ENCODE peak calls at places on chromosomes 6 and 20, in five cellular contexts. X is epithelial cell of proximal tubule, R is Calu3, C is GM12865, H is HFF-Myc. J is an unnamed sample.

GRCh38 chr6:129686941-129687627 is 22.9 kb downstream of the ARHGAP18 start:
- DNase-seq in X (no peak), R (no peak), H (no peak), C (peak), J (no peak)

GRCh38 chr6:53910834-53911233 is 116.0 kb downstream of the LRRC1 start:
- DNase-seq in C (no peak), X (no peak), H (no peak), R (no peak), J (no peak)

GRCh38 chr6:147201885-147202515 is 2.2 kb upstream of the STXBP5 start:
- DNase-seq in X (no peak), H (no peak), C (peak), R (peak), J (no peak)

GRCh38 chr6:21595951-21596378 is 2.4 kb downstream of the SOX4 start:
- DNase-seq in X (no peak), R (peak), H (no peak), C (no peak), J (no peak)

GRCh38 chr20:10771435-10772140 is 97.8 kb upstream of the JAG1 start:
- DNase-seq in H (no peak), R (no peak), X (no peak), C (no peak), J (no peak)

GRCh38 chr20:48649868-48650267 is 177.9 kb downstream of the PREX1 start:
- DNase-seq in H (no peak), R (no peak), C (no peak), X (no peak), J (no peak)

GRCh38 chr6:165746331-165746730 is 83.3 kb upstream of the PDE10A start:
- DNase-seq in R (peak), C (no peak), X (no peak), H (no peak), J (no peak)

GRCh38 chr6:41901882-41902519 is 6.8 kb upstream of the USP49 start:
- DNase-seq in H (no peak), X (no peak), C (peak), R (peak), J (no peak)

GRCh38 chr6:119110601-119111548 is 32.4 kb upstream of the FAM184A start:
- DNase-seq in X (peak), R (peak), H (no peak), C (peak), J (no peak)

GRCh38 chr6:88238901-88239300 is 72.8 kb upstream of the CNR1 start:
- DNase-seq in H (no peak), X (no peak), C (no peak), R (no peak), J (no peak)

GRCh38 chr6:21327326-21328140 is 266.0 kb upstream of the SOX4 start:
- DNase-seq in R (no peak), C (no peak), X (no peak), H (no peak), J (no peak)

GRCh38 chr6:163391983-163392382 is 22.5 kb upstream of the QKI start:
- DNase-seq in R (peak), C (no peak), H (no peak), X (no peak), J (no peak)

GRCh38 chr20:38326309-38326708 is 20.0 kb upstream of the LBP start:
- DNase-seq in X (no peak), R (no peak), C (no peak), H (no peak), J (no peak)

GRCh38 chr6:131293472-131293911 is 158.2 kb downstream of the AKAP7 start:
- DNase-seq in H (no peak), C (no peak), R (no peak), X (no peak), J (no peak)

GRCh38 chr20:3754258-3754595 is 13.3 kb downstream of the ADISSP start:
- DNase-seq in R (no peak), X (no peak), H (no peak), C (no peak), J (no peak)

GRCh38 chr20:6560978-6561377 is 206.5 kb upstream of the BMP2 start:
- DNase-seq in C (no peak), R (no peak), X (no peak), H (no peak), J (no peak)

GRCh38 chr6:41392249-41392648 is 56.8 kb downstream of the NCR2 start:
- DNase-seq in X (no peak), R (no peak), H (no peak), C (no peak), J (no peak)

GRCh38 chr20:61640171-61640570 is 388.1 kb downstream of the CDH4 start:
- DNase-seq in H (peak), C (no peak), R (no peak), X (no peak), J (no peak)

GRCh38 chr20:50278684-50279531 is 88.3 kb downstream of the CEBPB start:
- DNase-seq in C (no peak), X (no peak), H (no peak), R (peak), J (no peak)

GRCh38 chr20:41078329-41078728 is 49.7 kb downstream of the TOP1 start:
- DNase-seq in X (peak), C (peak), H (no peak), R (peak), J (peak)

GRCh38 chr6:52306972-52307849 is 22.7 kb upstream of the MCM3 start:
- DNase-seq in C (no peak), H (no peak), R (no peak), X (no peak), J (no peak)

GRCh38 chr20:33871362-33871761 is 60.2 kb downstream of the CHMP4B start:
- DNase-seq in X (no peak), R (no peak), H (no peak), C (no peak), J (no peak)

GRCh38 chr6:27251672-27252251 is 4.3 kb downstream of the PRSS16 start:
- DNase-seq in R (peak), C (peak), X (no peak), H (no peak), J (no peak)
- TF ChIP-seq CTCF in R (peak), C (peak), X (peak), H (peak), J (no peak)

GRCh38 chr20:35180266-35180665 is 8.4 kb downstream of the PROCR start:
- DNase-seq in H (no peak), X (no peak), R (no peak), C (no peak), J (no peak)

GRCh38 chr20:35176132-35176531 is 4.3 kb downstream of the PROCR start:
- DNase-seq in R (no peak), H (no peak), X (no peak), C (no peak), J (no peak)

GRCh38 chr20:35179292-35180212 is 7.7 kb downstream of the PROCR start:
- DNase-seq in H (no peak), X (no peak), R (no peak), C (no peak), J (no peak)

GRCh38 chr20:35187584-35188190 is 15.8 kb downstream of the PROCR start:
- DNase-seq in H (no peak), R (no peak), C (no peak), X (no peak), J (no peak)

GRCh38 chr20:35181731-35182130 is 9.9 kb downstream of the PROCR start:
- DNase-seq in H (no peak), R (no peak), X (no peak), C (no peak), J (peak)
- TF ChIP-seq CTCF in H (no peak), R (no peak), X (no peak), C (no peak), J (no peak)

GRCh38 chr6:33848498-33848897 is 44.7 kb upstream of the MLN start:
- DNase-seq in C (no peak), X (no peak), H (no peak), R (no peak), J (no peak)
- TF ChIP-seq CTCF in C (no peak), X (no peak), H (no peak), R (no peak), J (no peak)

GRCh38 chr6:108116781-108117426 is 42.4 kb upstream of the OSTM1 start:
- DNase-seq in C (no peak), H (no peak), R (no peak), X (no peak), J (no peak)

GRCh38 chr6:108113557-108114519 is 39.3 kb upstream of the OSTM1 start:
- DNase-seq in H (no peak), R (peak), C (peak), X (peak), J (peak)

GRCh38 chr6:108116424-108116780 is 41.9 kb upstream of the OSTM1 start:
- DNase-seq in C (no peak), H (no peak), X (no peak), R (no peak), J (no peak)

GRCh38 chr6:108115598-108116058 is 41.1 kb upstream of the OSTM1 start:
- DNase-seq in R (peak), H (no peak), X (no peak), C (peak), J (no peak)

DNA sequence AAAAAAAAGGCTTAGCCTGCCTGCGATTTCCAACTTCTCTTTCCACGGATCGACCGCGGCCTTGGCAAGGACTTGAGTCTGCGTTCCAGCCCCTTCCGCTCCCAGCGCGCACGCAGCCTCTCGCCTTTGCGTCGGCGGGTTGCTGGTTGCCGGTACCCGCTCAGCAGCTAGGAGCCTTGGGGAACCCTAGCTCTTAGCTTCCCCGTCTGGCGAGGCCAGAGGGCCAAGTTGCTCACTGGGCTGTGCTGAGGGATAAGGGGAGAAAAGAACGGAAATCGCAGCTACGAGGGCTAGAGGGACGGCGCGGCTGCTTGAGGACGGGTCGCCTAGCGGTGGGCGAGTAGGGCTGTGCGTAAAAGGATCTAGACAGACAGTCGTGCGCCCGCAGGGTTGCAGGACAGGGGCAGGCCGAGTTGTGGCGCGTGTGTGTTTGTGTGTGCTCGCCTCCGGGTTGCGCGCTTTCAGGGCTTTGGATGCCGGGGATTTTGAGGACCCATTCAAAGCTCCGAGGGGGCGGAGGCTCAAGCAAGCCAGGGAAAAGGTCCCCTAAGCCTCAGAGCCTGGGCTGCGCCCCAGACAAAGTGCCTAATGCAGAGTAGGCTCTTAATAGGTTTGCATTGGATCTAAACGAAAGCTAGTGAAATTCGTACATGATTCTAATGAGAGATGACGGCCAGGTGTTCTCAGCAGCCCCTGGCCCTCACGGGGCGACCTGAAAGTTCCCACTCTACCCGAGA is 40.5 kb upstream of the OSTM1 start:
- DNase-seq in R (peak), C (no peak), H (no peak), X (no peak), J (no peak)
- TF ChIP-seq CTCF in R (peak), C (no peak), H (no peak), X (peak), J (no peak)

GRCh38 chr6:18555750-18556149 is 168.6 kb downstream of the RNF144B start:
- DNase-seq in X (no peak), R (no peak), H (no peak), C (no peak), J (no peak)
- TF ChIP-seq CTCF in X (no peak), R (no peak), H (no peak), C (no peak), J (no peak)

GRCh38 chr6:105320766-105321165 is 82.1 kb downstream of the PREP start:
- DNase-seq in C (no peak), X (no peak), H (no peak), R (no peak), J (no peak)

GRCh38 chr6:105319331-105319730 is 83.6 kb downstream of the PREP start:
- DNase-seq in R (no peak), X (no peak), H (no peak), C (no peak), J (no peak)

GRCh38 chr6:105321207-105321606 is 81.7 kb downstream of the PREP start:
- DNase-seq in X (no peak), C (no peak), H (no peak), R (no peak), J (no peak)

GRCh38 chr6:105318660-105319059 is 84.2 kb downstream of the PREP start:
- DNase-seq in H (no peak), X (no peak), R (no peak), C (no peak), J (no peak)

DNA sequence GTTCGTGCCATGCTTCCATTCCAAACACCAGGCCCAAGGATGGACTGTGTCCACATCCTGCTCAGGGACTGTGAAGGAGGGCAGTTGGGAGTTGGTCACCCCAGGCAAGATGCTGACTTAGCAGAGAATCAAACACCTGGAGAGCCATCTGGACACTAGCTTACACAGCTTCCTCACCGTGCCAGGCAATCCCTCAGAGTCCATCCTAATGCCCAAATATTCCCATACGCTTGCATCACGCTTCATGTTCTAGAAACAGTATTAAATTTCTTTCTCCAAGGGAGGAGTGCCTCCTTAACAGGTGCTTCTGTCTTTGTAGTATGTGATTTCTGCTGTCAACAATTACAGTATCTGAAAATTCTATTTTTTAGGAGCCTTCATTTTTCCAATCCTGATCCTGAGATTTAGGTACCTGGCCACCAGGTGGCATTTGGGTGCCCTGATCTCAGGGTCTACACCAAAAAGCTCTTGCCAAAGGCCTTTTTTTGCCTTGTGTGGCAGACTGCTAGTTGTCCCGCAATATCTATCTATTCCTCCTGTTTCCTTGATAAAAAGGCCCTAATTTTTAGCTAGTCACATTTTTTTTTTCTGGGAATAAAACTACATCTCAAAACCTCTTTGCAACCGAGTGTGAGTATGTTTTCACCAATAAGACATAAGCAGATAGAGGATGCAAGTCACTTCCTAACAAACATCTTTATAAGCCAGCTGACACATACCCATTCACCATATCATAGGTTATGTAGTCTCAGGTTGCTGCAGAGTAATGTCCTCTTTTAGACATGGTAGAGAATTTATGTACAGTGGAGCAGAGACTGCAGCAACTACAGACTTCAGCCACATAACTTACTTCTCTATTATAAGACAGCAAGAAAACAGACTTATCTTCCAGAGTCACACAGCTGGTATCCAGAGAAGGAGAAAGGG is 85.0 kb downstream of the PREP start:
- DNase-seq in H (no peak), X (no peak), C (peak), R (peak), J (no peak)
- TF ChIP-seq CTCF in H (peak), X (peak), C (peak), R (peak), J (peak)

DNA sequence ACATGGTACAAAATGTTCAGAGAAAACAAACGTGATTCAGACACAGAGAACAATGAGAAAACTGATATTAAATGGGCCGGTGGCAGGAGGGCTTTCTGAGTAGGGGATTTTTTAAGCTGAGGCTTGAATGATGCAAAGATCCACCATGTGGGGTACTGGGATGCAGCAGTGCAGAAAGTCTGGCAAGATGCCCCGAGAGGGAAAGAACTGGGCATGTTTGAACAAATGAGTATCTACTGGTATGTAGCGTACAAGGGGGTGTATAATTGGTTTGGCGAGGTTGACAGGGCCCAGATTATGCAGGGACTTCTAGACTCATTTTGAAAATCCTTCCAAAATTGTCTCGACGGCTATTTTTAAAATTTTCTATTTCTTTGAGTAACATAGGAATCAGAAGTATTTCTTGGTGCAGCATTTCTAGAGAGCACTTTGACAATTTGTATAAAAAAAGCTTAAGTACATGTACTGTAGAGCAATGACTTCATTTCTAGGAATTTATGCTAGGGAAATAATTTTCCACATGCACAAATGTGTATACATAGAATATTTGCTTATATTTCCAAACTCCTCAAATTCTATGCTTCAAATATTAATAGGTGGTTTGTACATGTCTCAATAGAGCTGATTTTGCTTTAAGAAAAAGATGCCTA is 119.6 kb upstream of the DOK5 start:
- DNase-seq in C (no peak), X (no peak), R (no peak), H (no peak), J (no peak)
- TF ChIP-seq CTCF in C (no peak), X (no peak), R (no peak), H (no peak), J (no peak)

DNA sequence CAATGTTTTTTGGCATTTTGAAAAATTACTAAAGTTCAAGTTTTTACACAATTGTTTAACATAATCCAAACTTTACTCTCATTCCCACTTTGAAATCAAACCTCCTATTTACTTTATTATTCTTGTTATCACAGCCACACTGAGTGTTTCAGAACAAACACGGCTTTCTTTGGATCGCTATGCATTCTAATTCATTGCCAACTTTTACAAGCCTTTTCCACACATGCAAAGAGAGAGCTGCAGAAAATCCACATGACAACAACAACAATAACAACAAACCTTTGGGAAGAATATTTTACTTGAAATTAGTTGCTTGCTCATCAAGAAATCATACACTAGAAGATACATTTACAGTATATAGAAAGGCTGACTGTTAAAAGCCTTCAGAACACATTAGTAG is 49.2 kb upstream of the TMEM30A start:
- DNase-seq in C (no peak), R (no peak), X (no peak), H (no peak), J (no peak)
- TF ChIP-seq CTCF in C (no peak), R (no peak), X (no peak), H (no peak), J (no peak)

GRCh38 chr6:44053106-44053756 is 74.0 kb downstream of the MRPL14 start:
- DNase-seq in X (no peak), H (no peak), C (no peak), R (no peak), J (no peak)

GRCh38 chr6:44053760-44054556 is 73.3 kb downstream of the MRPL14 start:
- DNase-seq in C (no peak), R (no peak), X (no peak), H (peak), J (peak)

GRCh38 chr6:44056392-44057237 is 70.6 kb downstream of the MRPL14 start:
- DNase-seq in X (no peak), R (no peak), H (no peak), C (no peak), J (no peak)

GRCh38 chr6:44052419-44053011 is 74.7 kb downstream of the MRPL14 start:
- DNase-seq in R (no peak), H (no peak), X (no peak), C (no peak), J (peak)

GRCh38 chr6:44054635-44055559 is 72.4 kb downstream of the MRPL14 start:
- DNase-seq in C (no peak), X (no peak), H (peak), R (no peak), J (peak)
- TF ChIP-seq CTCF in C (no peak), X (no peak), H (no peak), R (no peak), J (no peak)

J was measured in AG09309.